ENCODE peak calls at places on chromosomes 13 and 19, in six cellular contexts. One of them, this sample, is unnamed.

GRCh38 chr19:55462722-55463121 is 1.3 kb upstream of the ISOC2 start:
- DNase-seq in heart left ventricle: peak; percentile 27
- DNase-seq in tibial artery: no peak
- DNase-seq in DND-41: no peak
- DNase-seq in HCT116: no peak
- DNase-seq in thoracic aorta: no peak
- DNase-seq in this sample: no peak

GRCh38 chr19:33407716-33408115 is 34.2 kb downstream of the CEBPG start:
- DNase-seq in HCT116: no peak
- DNase-seq in DND-41: no peak
- DNase-seq in tibial artery: no peak
- DNase-seq in heart left ventricle: peak; percentile 20
- DNase-seq in thoracic aorta: no peak
- DNase-seq in this sample: no peak

GRCh38 chr13:75399879-75400217 is 82.1 kb downstream of the TBC1D4 start:
- DNase-seq in DND-41: no peak
- DNase-seq in thoracic aorta: no peak
- DNase-seq in HCT116: no peak
- DNase-seq in tibial artery: no peak
- DNase-seq in heart left ventricle: no peak
- DNase-seq in this sample: no peak

GRCh38 chr13:41931337-41931736 is 29.6 kb downstream of the VWA8 start:
- DNase-seq in thoracic aorta: no peak
- DNase-seq in heart left ventricle: no peak
- DNase-seq in DND-41: no peak
- DNase-seq in HCT116: no peak
- DNase-seq in tibial artery: no peak
- DNase-seq in this sample: no peak

GRCh38 chr19:41595890-41596280 is 19.9 kb downstream of the CEACAM21 start:
- DNase-seq in thoracic aorta: no peak
- DNase-seq in heart left ventricle: no peak
- DNase-seq in tibial artery: no peak
- DNase-seq in DND-41: no peak
- DNase-seq in HCT116: no peak
- DNase-seq in this sample: peak; percentile 19

GRCh38 chr19:47153266-47153665 is 22.6 kb downstream of the SAE1 start:
- DNase-seq in thoracic aorta: no peak
- DNase-seq in DND-41: no peak
- DNase-seq in heart left ventricle: no peak
- DNase-seq in tibial artery: no peak
- DNase-seq in HCT116: no peak
- DNase-seq in this sample: no peak

GRCh38 chr19:8456064-8456463 is 11.3 kb downstream of the HNRNPM start:
- DNase-seq in heart left ventricle: no peak
- DNase-seq in tibial artery: no peak
- DNase-seq in HCT116: no peak
- DNase-seq in thoracic aorta: no peak
- DNase-seq in DND-41: no peak
- DNase-seq in this sample: no peak

GRCh38 chr13:99311137-99311536 is 3.9 kb upstream of the GPR183 start:
- DNase-seq in HCT116: no peak
- DNase-seq in tibial artery: no peak
- DNase-seq in thoracic aorta: no peak
- DNase-seq in heart left ventricle: no peak
- DNase-seq in DND-41: no peak
- DNase-seq in this sample: no peak

GRCh38 chr19:13214036-13214730 is 64.0 kb downstream of the IER2 start:
- DNase-seq in heart left ventricle: no peak
- DNase-seq in thoracic aorta: no peak
- DNase-seq in DND-41: no peak
- DNase-seq in HCT116: no peak
- DNase-seq in tibial artery: no peak
- DNase-seq in this sample: no peak

GRCh38 chr19:14477417-14478112 is 2.4 kb upstream of the PTGER1 start:
- DNase-seq in heart left ventricle: no peak
- DNase-seq in DND-41: no peak
- DNase-seq in HCT116: no peak
- DNase-seq in tibial artery: no peak
- DNase-seq in thoracic aorta: no peak
- DNase-seq in this sample: no peak

GRCh38 chr19:19820774-19821315 is 705 bp downstream of the ZNF506 start:
- DNase-seq in heart left ventricle: no peak
- DNase-seq in DND-41: peak; percentile 40
- DNase-seq in thoracic aorta: no peak
- DNase-seq in HCT116: no peak
- DNase-seq in tibial artery: no peak
- DNase-seq in this sample: no peak

GRCh38 chr19:11382898-11383705 is 1.0 kb downstream of the EPOR start:
- DNase-seq in heart left ventricle: peak; percentile 70
- DNase-seq in HCT116: peak; percentile 60
- DNase-seq in DND-41: no peak
- DNase-seq in tibial artery: peak; percentile 73
- DNase-seq in thoracic aorta: no peak
- DNase-seq in this sample: no peak

GRCh38 chr19:46515879-46516350 is 20.2 kb upstream of the PNMA8B start:
- DNase-seq in DND-41: peak; percentile 34
- DNase-seq in tibial artery: no peak
- DNase-seq in thoracic aorta: no peak
- DNase-seq in heart left ventricle: no peak
- DNase-seq in HCT116: no peak
- DNase-seq in this sample: no peak

GRCh38 chr19:30307191-30307974 is 64.8 kb upstream of the ZNF536 start:
- DNase-seq in HCT116: no peak
- DNase-seq in tibial artery: no peak
- DNase-seq in DND-41: no peak
- DNase-seq in thoracic aorta: no peak
- DNase-seq in heart left ventricle: no peak
- DNase-seq in this sample: no peak

GRCh38 chr13:80553041-80553440 is 212.1 kb upstream of the SPRY2 start:
- DNase-seq in heart left ventricle: no peak
- DNase-seq in DND-41: no peak
- DNase-seq in thoracic aorta: no peak
- DNase-seq in HCT116: no peak
- DNase-seq in tibial artery: no peak
- DNase-seq in this sample: no peak

GRCh38 chr19:8585057-8585893 is 8.0 kb upstream of the MYO1F start:
- DNase-seq in DND-41: no peak
- DNase-seq in heart left ventricle: no peak
- DNase-seq in thoracic aorta: no peak
- DNase-seq in HCT116: no peak
- DNase-seq in tibial artery: no peak
- DNase-seq in this sample: no peak

GRCh38 chr19:16026131-16026530 is 50.2 kb upstream of the TPM4 start:
- DNase-seq in heart left ventricle: no peak
- DNase-seq in DND-41: no peak
- DNase-seq in HCT116: no peak
- DNase-seq in tibial artery: no peak
- DNase-seq in thoracic aorta: no peak
- DNase-seq in this sample: no peak

GRCh38 chr19:37981785-37982475 is 74.9 kb downstream of the SIPA1L3 start:
- DNase-seq in thoracic aorta: no peak
- DNase-seq in DND-41: no peak
- DNase-seq in heart left ventricle: no peak
- DNase-seq in tibial artery: peak; percentile 27
- DNase-seq in HCT116: no peak
- DNase-seq in this sample: no peak

GRCh38 chr13:110965038-110965754 is 50.3 kb upstream of the ANKRD10 start:
- DNase-seq in thoracic aorta: no peak
- DNase-seq in DND-41: no peak
- DNase-seq in HCT116: peak; percentile 99
- DNase-seq in heart left ventricle: no peak
- DNase-seq in tibial artery: no peak
- DNase-seq in this sample: no peak

GRCh38 chr19:40921005-40921897 is 39.2 kb upstream of the CYP2A7 start:
- DNase-seq in thoracic aorta: no peak
- DNase-seq in HCT116: peak; percentile 74
- DNase-seq in DND-41: no peak
- DNase-seq in tibial artery: no peak
- DNase-seq in heart left ventricle: no peak
- DNase-seq in this sample: no peak

GRCh38 chr19:7883796-7884570 is 4.3 kb upstream of the LRRC8E start:
- DNase-seq in heart left ventricle: no peak
- DNase-seq in DND-41: no peak
- DNase-seq in thoracic aorta: no peak
- DNase-seq in HCT116: no peak
- DNase-seq in tibial artery: no peak
- DNase-seq in this sample: no peak

GRCh38 chr19:5718579-5719273 is 1.2 kb downstream of the LONP1 start:
- DNase-seq in HCT116: peak; percentile 50
- DNase-seq in DND-41: peak; percentile 69
- DNase-seq in thoracic aorta: no peak
- DNase-seq in tibial artery: no peak
- DNase-seq in heart left ventricle: no peak
- DNase-seq in this sample: no peak
- TF ChIP-seq CTCF in HCT116: no peak
- TF ChIP-seq CTCF in DND-41: no peak
- TF ChIP-seq CTCF in thoracic aorta: no peak
- TF ChIP-seq CTCF in tibial artery: no peak
- TF ChIP-seq CTCF in heart left ventricle: no peak
- TF ChIP-seq CTCF in this sample: no peak

DNA sequence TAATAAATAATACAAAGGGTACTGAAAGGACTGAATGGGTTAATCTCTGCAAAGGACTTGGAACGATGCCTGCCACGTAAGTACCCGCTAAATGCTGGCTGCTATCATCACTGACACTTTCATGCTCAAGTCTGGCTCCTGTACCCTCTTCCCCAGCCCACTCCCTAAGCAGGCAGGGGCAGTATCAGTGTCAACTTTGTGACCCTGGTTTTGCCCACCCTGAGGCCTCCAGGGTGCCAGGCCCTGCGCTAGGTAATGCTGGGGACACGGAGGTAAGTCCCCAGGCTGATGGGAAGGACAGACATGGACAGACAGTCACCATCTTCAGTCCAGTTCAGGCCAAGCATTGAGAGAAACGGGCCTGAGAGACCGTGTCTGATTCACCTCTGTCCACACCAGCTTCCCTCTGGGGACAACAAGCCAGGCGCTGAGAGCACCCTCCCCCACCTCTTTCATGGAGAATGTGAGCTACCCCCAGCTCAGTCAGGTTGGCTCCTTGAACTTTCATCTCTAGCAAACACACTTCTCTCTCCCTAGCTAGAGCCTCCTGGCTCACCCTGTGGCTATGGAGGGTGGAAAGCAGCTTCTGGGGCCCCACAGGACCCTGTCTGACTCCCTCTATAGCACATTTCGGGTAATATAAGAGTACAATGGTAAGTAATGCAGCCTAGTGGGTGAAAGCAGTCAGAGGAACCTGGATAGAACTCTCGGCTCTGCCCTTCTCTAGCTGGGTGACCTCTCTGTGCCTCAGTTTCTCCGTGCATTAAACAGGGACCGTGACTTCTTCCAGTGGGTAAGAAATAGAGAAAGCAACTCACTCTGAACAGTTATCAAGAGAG is 758 bp downstream of the ETFB start:
- DNase-seq in heart left ventricle: peak; percentile 53
- DNase-seq in thoracic aorta: no peak
- DNase-seq in DND-41: peak; percentile 31
- DNase-seq in HCT116: no peak
- DNase-seq in tibial artery: no peak
- DNase-seq in this sample: no peak
- TF ChIP-seq CTCF in heart left ventricle: no peak
- TF ChIP-seq CTCF in thoracic aorta: no peak
- TF ChIP-seq CTCF in DND-41: peak; percentile 23
- TF ChIP-seq CTCF in HCT116: no peak
- TF ChIP-seq CTCF in tibial artery: no peak
- TF ChIP-seq CTCF in this sample: no peak

GRCh38 chr19:57406516-57407123 is 4.3 kb upstream of the ZNF17 start:
- DNase-seq in heart left ventricle: peak; percentile 65
- DNase-seq in HCT116: peak; percentile 32
- DNase-seq in DND-41: peak; percentile 77
- DNase-seq in tibial artery: no peak
- DNase-seq in thoracic aorta: no peak
- DNase-seq in this sample: peak; percentile 70

GRCh38 chr19:57410748-57411671 is at the start of gene ZNF17:
- DNase-seq in heart left ventricle: peak; percentile 96
- DNase-seq in tibial artery: peak; percentile 96
- DNase-seq in DND-41: peak; percentile 94
- DNase-seq in HCT116: peak; percentile 87
- DNase-seq in thoracic aorta: peak; percentile 83
- DNase-seq in this sample: peak; percentile 84
- TF ChIP-seq CTCF in heart left ventricle: no peak
- TF ChIP-seq CTCF in tibial artery: no peak
- TF ChIP-seq CTCF in DND-41: no peak
- TF ChIP-seq CTCF in HCT116: no peak
- TF ChIP-seq CTCF in thoracic aorta: no peak
- TF ChIP-seq CTCF in this sample: no peak

GRCh38 chr19:2259331-2259730 is 3.1 kb upstream of the JSRP1 start:
- DNase-seq in tibial artery: no peak
- DNase-seq in heart left ventricle: no peak
- DNase-seq in HCT116: no peak
- DNase-seq in DND-41: no peak
- DNase-seq in thoracic aorta: no peak
- DNase-seq in this sample: no peak

GRCh38 chr19:2255112-2255845 is 938 bp downstream of the JSRP1 start:
- DNase-seq in thoracic aorta: no peak
- DNase-seq in tibial artery: no peak
- DNase-seq in DND-41: no peak
- DNase-seq in HCT116: no peak
- DNase-seq in heart left ventricle: no peak
- DNase-seq in this sample: no peak

GRCh38 chr19:2254052-2254872 is 2.0 kb downstream of the JSRP1 start:
- DNase-seq in HCT116: no peak
- DNase-seq in thoracic aorta: no peak
- DNase-seq in DND-41: no peak
- DNase-seq in heart left ventricle: no peak
- DNase-seq in tibial artery: no peak
- DNase-seq in this sample: peak; percentile 79

GRCh38 chr19:2253106-2254051 is 2.8 kb downstream of the JSRP1 start:
- DNase-seq in heart left ventricle: no peak
- DNase-seq in HCT116: no peak
- DNase-seq in DND-41: no peak
- DNase-seq in thoracic aorta: no peak
- DNase-seq in tibial artery: no peak
- DNase-seq in this sample: no peak

GRCh38 chr19:2255982-2256685 is at the start of gene JSRP1:
- DNase-seq in DND-41: no peak
- DNase-seq in tibial artery: no peak
- DNase-seq in heart left ventricle: no peak
- DNase-seq in HCT116: no peak
- DNase-seq in thoracic aorta: no peak
- DNase-seq in this sample: no peak
- TF ChIP-seq CTCF in DND-41: no peak
- TF ChIP-seq CTCF in tibial artery: no peak
- TF ChIP-seq CTCF in heart left ventricle: no peak
- TF ChIP-seq CTCF in HCT116: no peak
- TF ChIP-seq CTCF in thoracic aorta: no peak
- TF ChIP-seq CTCF in this sample: no peak

This sample was measured in mesothelial cell of epicardium.